ENCODE peak calls at places on chromosomes 3 and 15, in seven cellular contexts. M is body of pancreas; U is uterus; L is ascending aorta; Q is small intestine; A is CD8-positive, alpha-beta T cell; R is left lung. J is an unnamed sample. For H3K4me1, the result is how much of the 10 kb centered on the place peaks cover.

GRCh38 chr15:78915341-78916087 is 29.3 kb downstream of the CTSH start:
- DNase-seq in U (peak), R (peak), L (peak), Q (no peak), A (no peak), M (peak), J (no peak)

GRCh38 chr15:74010929-74011540 is 16.5 kb downstream of the PML start:
- DNase-seq in Q (peak), M (no peak), L (no peak), R (no peak), A (no peak), U (no peak), J (no peak)

GRCh38 chr3:195139091-195139875 is 131.7 kb downstream of the XXYLT1 start:
- DNase-seq in R (no peak), A (no peak), U (no peak), M (no peak), Q (no peak), L (no peak), J (no peak)

GRCh38 chr3:186589856-186590579 is 19.5 kb downstream of the DNAJB11 start:
- DNase-seq in U (no peak), L (no peak), A (no peak), Q (peak), M (peak), R (no peak), J (no peak)

GRCh38 chr3:184004483-184004882 is 13.2 kb downstream of the ABCC5 start:
- DNase-seq in R (no peak), M (no peak), A (no peak), Q (no peak), L (no peak), U (no peak), J (no peak)

GRCh38 chr15:38650384-38650783 is 85.8 kb upstream of the RASGRP1 start:
- DNase-seq in R (no peak), M (no peak), U (no peak), Q (no peak), A (no peak), L (no peak), J (no peak)

GRCh38 chr3:184941408-184941807 is 129.4 kb downstream of the VPS8 start:
- DNase-seq in R (no peak), U (no peak), L (no peak), A (no peak), M (no peak), Q (no peak), J (no peak)

GRCh38 chr3:57126244-57126643 is 38.9 kb downstream of the IL17RD start:
- DNase-seq in Q (no peak), U (no peak), A (no peak), R (no peak), L (no peak), M (no peak), J (no peak)

GRCh38 chr15:37764733-37765191 is 169.7 kb upstream of the TMCO5A start:
- DNase-seq in L (no peak), A (no peak), M (peak), Q (peak), U (no peak), R (no peak), J (peak)

GRCh38 chr15:87873501-87873900 is 383.0 kb downstream of the NTRK3 start:
- DNase-seq in U (no peak), L (no peak), M (no peak), Q (no peak), R (no peak), A (no peak), J (no peak)

GRCh38 chr15:73318463-73319351 is 50.1 kb downstream of the HCN4 start:
- DNase-seq in A (no peak), Q (peak), U (no peak), L (no peak), M (no peak), R (no peak), J (peak)

GRCh38 chr3:141331370-141332318 is 36.7 kb upstream of the ZBTB38 start:
- DNase-seq in R (no peak), A (no peak), Q (peak), M (no peak), L (peak), U (peak), J (peak)

GRCh38 chr3:132659000-132659369 is 624 bp downstream of the ACAD11 start:
- DNase-seq in Q (peak), M (no peak), U (peak), R (no peak), L (no peak), A (no peak), J (no peak)

GRCh38 chr3:194571491-194571941 is 61.7 kb downstream of the TMEM44 start:
- DNase-seq in M (no peak), U (no peak), A (no peak), Q (no peak), R (no peak), L (no peak), J (no peak)

GRCh38 chr3:142931222-142931621 is 32.3 kb downstream of the PAQR9 start:
- DNase-seq in Q (no peak), L (no peak), A (peak), M (no peak), R (no peak), U (no peak), J (peak)

GRCh38 chr3:50503504-50503903 is at the start of gene CACNA2D2:
- DNase-seq in M (peak), R (peak), L (no peak), Q (peak), A (peak), U (peak), J (peak)

GRCh38 chr3:89300519-89300918 is 193.1 kb downstream of the EPHA3 start:
- DNase-seq in R (no peak), U (no peak), L (no peak), A (no peak), Q (no peak), M (no peak), J (no peak)

GRCh38 chr3:114409291-114409690 is 115.5 kb downstream of the TIGIT start:
- DNase-seq in L (no peak), R (no peak), U (no peak), M (no peak), Q (no peak), A (no peak), J (no peak)

GRCh38 chr3:117962750-117963149 is 1071.9 kb downstream of the IGSF11 start:
- DNase-seq in Q (no peak), M (no peak), U (no peak), L (no peak), A (no peak), R (no peak), J (no peak)

GRCh38 chr15:23538657-23539056 is 26.8 kb upstream of the MKRN3 start:
- DNase-seq in M (no peak), L (no peak), U (no peak), A (no peak), Q (no peak), R (no peak), J (no peak)

GRCh38 chr15:66566963-66567531 is 1.2 kb upstream of the LCTL start:
- DNase-seq in R (no peak), L (no peak), A (peak), Q (peak), U (peak), M (peak), J (peak)

GRCh38 chr3:110378481-110378880 is 693.1 kb upstream of the NECTIN3 start:
- DNase-seq in R (no peak), U (no peak), M (no peak), L (no peak), A (no peak), Q (no peak), J (no peak)

GRCh38 chr3:178518660-178519396 is 17.4 kb upstream of the KCNMB2 start:
- DNase-seq in L (no peak), Q (peak), U (no peak), R (no peak), M (no peak), A (no peak), J (peak)

GRCh38 chr3:153350420-153350819 is 188.4 kb downstream of the RAP2B start:
- DNase-seq in L (no peak), M (no peak), U (no peak), R (no peak), A (no peak), Q (no peak), J (no peak)

GRCh38 chr15:59689626-59690236 is 611 bp upstream of the BNIP2 start:
- DNase-seq in M (peak), Q (peak), R (peak), A (peak), L (peak), U (peak), J (peak)

GRCh38 chr15:92375057-92375456 is 18.6 kb upstream of the ST8SIA2 start:
- DNase-seq in L (no peak), Q (no peak), R (no peak), U (no peak), M (no peak), A (no peak), J (no peak)

GRCh38 chr3:102161362-102162006 is 273.3 kb upstream of the ZPLD1 start:
- DNase-seq in R (no peak), U (no peak), L (no peak), M (no peak), A (no peak), Q (no peak), J (no peak)

GRCh38 chr15:91263632-91264477 is 163.8 kb downstream of the SV2B start:
- DNase-seq in A (no peak), U (peak), L (peak), Q (no peak), M (no peak), R (no peak), J (no peak)

GRCh38 chr3:48215019-48215418 is 8.3 kb upstream of the CAMP start:
- DNase-seq in Q (no peak), M (no peak), R (no peak), A (no peak), U (peak), L (no peak), J (no peak)

GRCh38 chr15:52326758-52327157 is 31.2 kb upstream of the MYO5C start:
- DNase-seq in A (no peak), L (no peak), U (no peak), Q (no peak), R (no peak), M (no peak), J (no peak)

GRCh38 chr3:26652157-26652556 is 29.6 kb downstream of the LRRC3B start:
- DNase-seq in M (peak), U (no peak), Q (no peak), R (no peak), A (no peak), L (no peak), J (no peak)

GRCh38 chr3:188185717-188186236 is 31.8 kb downstream of the LPP start:
- DNase-seq in R (no peak), L (no peak), U (no peak), M (peak), Q (peak), A (no peak), J (no peak)

GRCh38 chr3:196639517-196640500 is at the start of gene NRROS:
- DNase-seq in A (peak), U (peak), Q (peak), M (peak), L (peak), R (peak), J (peak)

GRCh38 chr3:98274914-98275313 is 7.4 kb upstream of the OR5H2 start:
- DNase-seq in M (no peak), Q (no peak), A (no peak), R (peak), L (no peak), U (no peak), J (no peak)

GRCh38 chr3:47566667-47567066 is 12.0 kb downstream of the CSPG5 start:
- DNase-seq in A (no peak), Q (no peak), U (no peak), M (no peak), L (no peak), R (no peak), J (no peak)

GRCh38 chr3:109640146-109640652 is 302.9 kb upstream of the DPPA4 start:
- DNase-seq in R (no peak), L (no peak), Q (no peak), M (no peak), A (no peak), U (no peak), J (no peak)

DNA sequence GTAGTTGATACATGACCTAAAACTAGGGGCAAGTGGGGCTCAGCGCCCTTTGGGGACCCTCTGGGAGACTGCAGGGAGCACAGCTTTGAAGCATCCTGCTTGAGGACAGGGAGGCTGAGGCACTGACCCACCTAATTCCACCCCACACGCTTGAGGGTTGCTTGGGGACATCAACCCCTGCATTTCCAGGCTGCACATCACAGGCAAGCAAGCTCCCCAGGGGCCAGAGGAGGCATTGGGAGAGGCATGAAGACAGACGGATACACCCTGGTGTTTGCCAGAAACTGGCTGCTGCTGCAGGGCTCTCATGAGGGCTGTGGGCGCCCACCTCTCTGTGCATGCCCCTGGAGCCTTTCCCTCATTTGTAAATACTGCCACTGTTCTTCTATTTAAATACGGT is 99.3 kb downstream of the ABHD5 start:
- DNase-seq in L (no peak), Q (no peak), A (no peak), U (no peak), M (no peak), R (no peak), J (no peak)
- H3K4me1 ChIP-seq in L (under half), Q (under half), A (under half), U (under half), M (under half), R (under half), J (under half)

DNA sequence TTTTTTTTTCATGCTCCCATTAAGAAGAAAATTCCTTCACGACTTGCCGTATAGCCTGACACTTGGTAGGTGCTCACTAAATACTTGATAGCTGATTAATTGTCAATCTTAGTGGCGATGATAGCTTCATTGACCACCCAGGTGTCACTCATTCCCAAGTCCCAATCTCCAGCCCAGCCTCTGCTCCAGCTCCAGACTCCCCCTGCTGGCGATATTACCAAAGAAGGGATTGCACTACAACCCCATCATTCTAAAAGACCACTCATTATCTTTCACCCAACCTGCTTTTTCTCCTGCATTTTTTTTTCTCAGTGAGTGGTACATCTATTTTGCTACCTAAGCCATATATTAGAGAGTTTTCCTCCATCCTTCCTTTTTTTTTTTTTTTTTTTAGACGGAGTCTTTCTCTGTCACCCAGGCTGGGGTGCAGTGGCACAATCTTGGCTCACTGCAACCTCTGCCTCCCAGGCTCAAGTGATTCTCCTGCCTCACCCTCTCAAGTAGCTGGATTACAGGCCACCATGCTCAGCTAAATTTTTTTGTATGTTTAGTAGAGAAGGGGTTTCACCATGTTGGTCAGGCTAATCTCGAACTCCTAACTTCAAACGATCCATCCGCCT is 19.5 kb upstream of the COMMD2 start:
- DNase-seq in R (no peak), L (no peak), U (peak), Q (peak), A (peak), M (peak), J (peak)
- H3K4me1 ChIP-seq in R (under half), L (under half), U (under half), Q (under half), A (under half), M (under half), J (under half)

GRCh38 chr15:89104172-89104564 is 15.9 kb downstream of the ABHD2 start:
- DNase-seq in U (peak), M (no peak), A (no peak), Q (no peak), R (no peak), L (no peak), J (no peak)
- H3K4me1 ChIP-seq in U (under half), M (half or more), A (under half), Q (under half), R (half or more), L (half or more), J (under half)

DNA sequence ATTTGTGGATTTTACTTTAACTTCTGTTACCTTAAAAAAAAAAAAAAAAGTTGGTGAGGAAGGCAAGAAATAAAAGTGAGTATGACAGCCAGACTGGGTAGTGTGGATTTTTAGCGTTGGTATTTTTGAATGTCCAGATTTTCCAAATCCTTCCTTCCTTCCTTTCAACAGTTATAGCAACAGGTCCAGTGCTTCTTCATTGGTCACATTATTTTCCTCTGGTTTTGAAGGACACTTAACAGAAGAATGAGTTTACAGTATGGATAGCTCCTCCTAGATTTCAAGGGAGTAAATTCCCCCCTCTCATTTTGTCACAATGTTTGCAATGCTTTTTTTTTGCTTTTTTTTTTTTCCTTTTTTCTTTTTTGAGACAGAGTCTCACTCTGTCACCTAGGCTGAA is 6.4 kb downstream of the MAPKBP1 start:
- DNase-seq in U (no peak), L (no peak), M (no peak), A (no peak), R (no peak), Q (no peak), J (no peak)
- H3K4me1 ChIP-seq in U (under half), L (under half), M (under half), A (under half), R (under half), Q (under half), J (under half)

J was measured in BE2C.